ENCODE peak calls at places on chromosomes 11 and 22, in five cellular contexts. R is stimulated activated CD4-positive, alpha-beta T cell treated with anti-CD3 and anti-CD28 coated beads, Interleukin-2, amount 100 ng/mL, for 48 hours; E is A172; K is HTR-8/SVneo; L is stimulated activated naive CD8-positive, alpha-beta T cell treated with anti-CD3 and anti-CD28 coated beads, Interleukin-15, amount 100 ng/mL, for 72 hours. Y is an unnamed sample.
A peak's percentile ranks its signal among the peaks of the same experiment; 100 is the strongest.

GRCh38 chr22:47032091-47032943 is 269.9 kb downstream of the TBC1D22A start:
- DNase-seq in R (no peak), E (no peak), K (no peak), L (no peak), Y (no peak)

GRCh38 chr11:45922425-45923082 is at the start of gene LARGE2:
- DNase-seq in R (no peak), E (no peak), K (peak; percentile 79), L (no peak), Y (no peak)

GRCh38 chr11:119885861-119886567 is 157.0 kb upstream of the NECTIN1 start:
- DNase-seq in R (no peak), E (no peak), K (no peak), L (no peak), Y (no peak)

GRCh38 chr11:27201454-27202302 is 161.1 kb downstream of the BBOX1 start:
- DNase-seq in R (no peak), E (peak; percentile 96), K (peak; percentile 78), L (no peak), Y (no peak)

GRCh38 chr11:36361901-36362391 is 65.9 kb downstream of the PRR5L start:
- DNase-seq in R (no peak), E (peak; percentile 81), K (peak; percentile 68), L (no peak), Y (peak; percentile 53)

GRCh38 chr11:110147965-110148709 is 54.9 kb downstream of the ZC3H12C start:
- DNase-seq in R (no peak), E (peak; percentile 26), K (peak; percentile 32), L (no peak), Y (peak; percentile 33)

GRCh38 chr11:60343094-60343704 is 16.1 kb downstream of the MS4A6E start:
- DNase-seq in R (no peak), E (peak; percentile 4), K (no peak), L (no peak), Y (peak; percentile 33)

GRCh38 chr11:117385471-117385870 is 57.8 kb downstream of the CEP164 start:
- DNase-seq in R (no peak), E (no peak), K (no peak), L (no peak), Y (no peak)

GRCh38 chr11:42770444-42771065 is 541.2 kb upstream of the API5 start:
- DNase-seq in R (no peak), E (no peak), K (no peak), L (no peak), Y (peak; percentile 24)

GRCh38 chr11:36389811-36390210 is 93.7 kb downstream of the PRR5L start:
- DNase-seq in R (no peak), E (no peak), K (peak; percentile 28), L (no peak), Y (no peak)

GRCh38 chr22:36911887-36912661 is 1.4 kb upstream of the CSF2RB start:
- DNase-seq in R (no peak), E (no peak), K (no peak), L (no peak), Y (no peak)

GRCh38 chr11:12497431-12497830 is 120.1 kb downstream of the PARVA start:
- DNase-seq in R (no peak), E (no peak), K (no peak), L (no peak), Y (no peak)

GRCh38 chr11:73372371-73372993 is 3.7 kb upstream of the RELT start:
- DNase-seq in R (no peak), E (peak; percentile 47), K (no peak), L (no peak), Y (peak; percentile 41)

GRCh38 chr11:57751676-57752253 is at the start of gene BTBD18:
- DNase-seq in R (no peak), E (peak; percentile 34), K (peak; percentile 38), L (no peak), Y (peak; percentile 78)

GRCh38 chr11:130166457-130166784 is 6.8 kb downstream of the ST14 start:
- DNase-seq in R (no peak), E (peak; percentile 95), K (peak; percentile 82), L (no peak), Y (peak; percentile 95)

GRCh38 chr11:1436468-1437030 is 46.8 kb downstream of the BRSK2 start:
- DNase-seq in R (no peak), E (no peak), K (no peak), L (no peak), Y (no peak)

GRCh38 chr11:2314525-2315394 is 12.9 kb downstream of the TSPAN32 start:
- DNase-seq in R (no peak), E (peak; percentile 90), K (peak; percentile 67), L (no peak), Y (no peak)

Y was measured in lung microvascular endothelial cell.